ENCODE peak calls at places on chromosome 7, in seven cellular contexts. G, K, T, D, W, P and Z are unnamed samples.

GRCh38 chr7:41134242-41134872 is 568.5 kb downstream of the INHBA start:
- DNase-seq in G (no peak), K (no peak), T (peak; percentile 80), D (peak; percentile 59), W (peak; percentile 30), P (no peak), Z (peak; percentile 93)

GRCh38 chr7:34096777-34097176 is 191.4 kb downstream of the BMPER start:
- DNase-seq in G (no peak), K (no peak), T (no peak), D (no peak), W (no peak), P (no peak), Z (no peak)

GRCh38 chr7:127892488-127893314 is 138.5 kb downstream of the LRRC4 start:
- DNase-seq in G (no peak), K (no peak), T (no peak), D (peak; percentile 32), W (no peak), P (no peak), Z (no peak)

GRCh38 chr7:27868117-27868516 is 128.2 kb downstream of the TAX1BP1 start:
- DNase-seq in G (no peak), K (no peak), T (peak; percentile 15), D (peak; percentile 74), W (peak; percentile 64), P (no peak), Z (peak; percentile 13)

GRCh38 chr7:96311967-96312366 is 9.9 kb downstream of the SLC25A13 start:
- DNase-seq in G (no peak), K (no peak), T (no peak), D (peak; percentile 44), W (peak; percentile 57), P (no peak), Z (no peak)

GRCh38 chr7:112421666-112422486 is 28.4 kb upstream of the IFRD1 start:
- DNase-seq in G (no peak), K (no peak), T (no peak), D (peak; percentile 10), W (peak; percentile 49), P (no peak), Z (no peak)

GRCh38 chr7:102073931-102074880 is 212.5 kb upstream of the SH2B2 start:
- DNase-seq in G (no peak), K (no peak), T (no peak), D (no peak), W (no peak), P (no peak), Z (no peak)

GRCh38 chr7:90391488-90391887 is 11.8 kb upstream of the CLDN12 start:
- DNase-seq in G (no peak), K (no peak), T (no peak), D (no peak), W (no peak), P (no peak), Z (no peak)

GRCh38 chr7:28419717-28420116 is 7.4 kb downstream of the CREB5 start:
- DNase-seq in G (no peak), K (no peak), T (peak; percentile 78), D (peak; percentile 99), W (peak; percentile 93), P (no peak), Z (peak; percentile 59)

GRCh38 chr7:126778101-126778500 is 474.6 kb downstream of the GRM8 start:
- DNase-seq in G (no peak), K (no peak), T (no peak), D (no peak), W (no peak), P (no peak), Z (no peak)

GRCh38 chr7:50308301-50309129 is 4.0 kb downstream of the IKZF1 start:
- DNase-seq in G (no peak), K (no peak), T (peak; percentile 29), D (no peak), W (no peak), P (no peak), Z (no peak)

GRCh38 chr7:835491-836401 is 3.5 kb downstream of the SUN1 start:
- DNase-seq in G (no peak), K (no peak), T (no peak), D (peak; percentile 16), W (peak; percentile 76), P (no peak), Z (no peak)

GRCh38 chr7:80830584-80831319 is 88.1 kb downstream of the SEMA3C start:
- DNase-seq in G (no peak), K (no peak), T (no peak), D (peak; percentile 35), W (peak; percentile 55), P (no peak), Z (peak; percentile 29)

GRCh38 chr7:29879609-29880008 is 73.3 kb downstream of the WIPF3 start:
- DNase-seq in G (no peak), K (no peak), T (peak; percentile 66), D (peak; percentile 83), W (peak; percentile 30), P (no peak), Z (peak; percentile 30)

GRCh38 chr7:157526604-157527003 is 189.8 kb downstream of the DNAJB6 start:
- DNase-seq in G (no peak), K (no peak), T (no peak), D (no peak), W (no peak), P (no peak), Z (no peak)